ENCODE peak calls at places on chromosomes 6 and 20, in six cellular contexts. R is bronchial epithelial cell, W is upper lobe of left lung, C is sigmoid colon, A is transverse colon, E is left ventricle myocardium inferior. U is an unnamed sample. For H3K27me3, the result is how much of the 10 kb centered on the place peaks cover.

GRCh38 chr6:127391019-127391974 is 47.9 kb upstream of the ECHDC1 start:
- DNase-seq in A (no peak), C (no peak), R (peak), W (no peak), E (no peak), U (no peak)

GRCh38 chr6:3855866-3856265 is 6.7 kb downstream of the FAM50B start:
- DNase-seq in A (no peak), W (no peak), E (no peak), R (no peak), C (no peak), U (no peak)

GRCh38 chr6:159979136-159979874 is 10.4 kb downstream of the IGF2R start:
- DNase-seq in C (no peak), A (peak), E (no peak), R (peak), W (no peak), U (peak)

GRCh38 chr6:110233769-110234374 is 53.6 kb downstream of the CDC40 start:
- DNase-seq in W (no peak), E (no peak), R (no peak), A (no peak), C (no peak), U (peak)

GRCh38 chr6:4128072-4128471 is 7.3 kb downstream of the ECI2 start:
- DNase-seq in R (no peak), C (no peak), W (no peak), E (no peak), A (no peak), U (no peak)

GRCh38 chr20:42204261-42204660 is 586.1 kb upstream of the CHD6 start:
- DNase-seq in R (no peak), E (no peak), A (no peak), W (no peak), C (no peak), U (no peak)

GRCh38 chr6:4910060-4910746 is 93.6 kb downstream of the RPP40 start:
- DNase-seq in E (no peak), W (no peak), C (no peak), R (peak), A (peak), U (no peak)

GRCh38 chr20:35637266-35637665 is 21.6 kb downstream of the SPAG4 start:
- DNase-seq in C (no peak), A (no peak), E (no peak), W (no peak), R (no peak), U (no peak)

GRCh38 chr6:159751448-159751847 is 10.4 kb upstream of the ACAT2 start:
- DNase-seq in W (no peak), C (no peak), A (no peak), R (no peak), E (no peak), U (no peak)

GRCh38 chr6:170027111-170028043 is 263.5 kb downstream of the DLL1 start:
- DNase-seq in W (no peak), C (peak), R (peak), A (no peak), E (no peak), U (no peak)

GRCh38 chr6:36852481-36853147 is 13.4 kb upstream of the CPNE5 start:
- DNase-seq in A (no peak), C (no peak), W (no peak), E (no peak), R (peak), U (no peak)

GRCh38 chr6:31614075-31614619 is 887 bp upstream of the AIF1 start:
- DNase-seq in R (no peak), W (no peak), E (no peak), A (no peak), C (no peak), U (no peak)
- H3K4me3 ChIP-seq in R (no peak), W (no peak), E (no peak), A (no peak), C (no peak), U (no peak)

DNA sequence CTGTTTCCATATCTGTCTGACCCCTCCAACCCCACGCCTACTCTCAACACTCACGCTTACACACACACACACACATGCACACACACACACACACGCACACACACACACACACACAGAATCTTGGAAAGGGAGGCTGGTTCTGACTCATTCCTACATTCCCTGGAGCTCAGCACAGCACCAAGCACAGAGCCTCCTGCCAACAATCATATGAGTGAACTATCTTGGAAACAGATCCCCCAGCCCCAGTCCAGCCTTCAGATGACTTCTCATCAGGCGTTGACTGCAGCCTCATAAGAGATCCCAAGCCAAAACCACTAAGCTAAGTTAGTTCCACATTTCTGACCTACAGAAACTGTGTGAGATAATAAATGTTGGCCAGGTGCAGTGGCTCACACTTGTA is 14.1 kb upstream of the HCK start:
- DNase-seq in C (no peak), A (no peak), R (peak), W (no peak), E (no peak), U (no peak)
- H3K27me3 ChIP-seq in C (under half), A (under half), R (under half), W (under half), E (under half), U (under half)

GRCh38 chr6:105791569-105792318 is 294.4 kb upstream of the PRDM1 start:
- DNase-seq in W (no peak), R (no peak), C (no peak), A (no peak), E (no peak), U (peak)

GRCh38 chr6:105789935-105790334 is 296.2 kb upstream of the PRDM1 start:
- DNase-seq in E (no peak), W (no peak), C (no peak), R (no peak), A (no peak), U (no peak)

GRCh38 chr6:105793132-105793531 is 293.0 kb upstream of the PRDM1 start:
- DNase-seq in R (no peak), A (peak), E (no peak), C (no peak), W (no peak), U (no peak)

GRCh38 chr6:105787747-105788146 is 298.4 kb upstream of the PRDM1 start:
- DNase-seq in E (no peak), R (no peak), A (no peak), W (no peak), C (no peak), U (no peak)

GRCh38 chr6:105790635-105791034 is 295.5 kb upstream of the PRDM1 start:
- DNase-seq in C (no peak), E (no peak), R (no peak), A (no peak), W (no peak), U (no peak)
- TF ChIP-seq CTCF in C (no peak), E (no peak), R (peak), A (no peak), W (no peak), U (no peak)

GRCh38 chr6:129672345-129672691 is 37.7 kb downstream of the ARHGAP18 start:
- DNase-seq in W (no peak), A (no peak), R (no peak), E (no peak), C (no peak), U (no peak)

GRCh38 chr6:129673758-129674157 is 36.2 kb downstream of the ARHGAP18 start:
- DNase-seq in A (no peak), E (no peak), W (no peak), R (no peak), C (no peak), U (no peak)

GRCh38 chr6:129670634-129671033 is 39.3 kb downstream of the ARHGAP18 start:
- DNase-seq in R (no peak), A (no peak), W (no peak), C (no peak), E (no peak), U (no peak)

GRCh38 chr6:129672883-129673631 is 36.9 kb downstream of the ARHGAP18 start:
- DNase-seq in A (no peak), C (no peak), R (peak), E (no peak), W (no peak), U (peak)

DNA sequence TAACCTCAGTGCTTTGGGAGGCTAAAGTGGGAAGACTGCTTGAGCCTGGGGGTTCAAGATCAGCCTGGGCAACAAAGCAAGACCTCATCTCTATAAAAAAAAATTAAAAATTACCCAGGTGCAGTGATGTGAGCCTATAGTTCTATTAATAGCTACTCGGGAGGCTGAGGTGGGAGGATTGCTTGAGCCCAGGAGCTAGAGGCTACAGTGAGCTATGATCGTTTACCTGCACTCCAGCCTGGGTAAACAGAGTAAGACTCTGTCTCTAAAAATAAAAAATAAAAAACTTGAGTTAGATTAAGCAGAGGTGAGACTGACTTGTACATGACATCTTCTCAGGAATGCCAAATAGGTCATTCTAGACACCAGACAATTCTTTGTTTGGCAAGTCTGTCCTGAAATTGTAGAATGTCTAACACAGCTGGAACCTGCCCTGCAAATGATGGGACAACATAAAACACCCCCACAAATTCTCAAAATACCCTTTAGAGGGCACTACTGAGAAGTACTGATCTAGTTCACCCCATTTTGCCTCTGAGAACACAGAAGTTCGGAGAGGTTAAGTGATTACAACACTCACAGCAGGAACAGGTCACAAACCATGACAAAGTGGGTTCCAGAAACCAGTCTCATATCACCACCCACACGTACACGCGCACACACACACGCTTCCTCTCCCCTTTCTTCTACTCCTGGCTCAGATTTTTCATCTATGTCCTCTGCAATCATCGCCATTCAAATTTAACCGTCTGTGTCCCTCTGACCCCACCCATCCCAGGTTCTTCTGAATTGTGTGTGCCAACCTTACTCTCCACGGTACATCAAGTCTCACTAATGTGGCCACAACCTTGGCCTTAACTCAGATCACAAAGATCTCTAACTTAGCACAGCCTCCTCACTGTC is 38.3 kb downstream of the ARHGAP18 start:
- DNase-seq in W (no peak), E (no peak), R (no peak), A (peak), C (no peak), U (peak)
- H3K4me3 ChIP-seq in W (no peak), E (no peak), R (no peak), A (no peak), C (no peak), U (peak)

GRCh38 chr20:32029561-32029960 is 19.3 kb downstream of the CCM2L start:
- DNase-seq in E (no peak), A (no peak), W (peak), C (no peak), R (no peak), U (no peak)

GRCh38 chr20:32021091-32021490 is 10.9 kb downstream of the CCM2L start:
- DNase-seq in C (no peak), W (no peak), E (no peak), R (no peak), A (no peak), U (no peak)

GRCh38 chr20:32028647-32029372 is 18.6 kb downstream of the CCM2L start:
- DNase-seq in E (no peak), C (no peak), W (no peak), R (no peak), A (no peak), U (no peak)

GRCh38 chr20:32027653-32028052 is 17.4 kb downstream of the CCM2L start:
- DNase-seq in C (no peak), W (no peak), R (no peak), A (no peak), E (no peak), U (no peak)

GRCh38 chr20:32024683-32025295 is 14.6 kb downstream of the CCM2L start:
- DNase-seq in A (no peak), W (no peak), C (no peak), E (no peak), R (no peak), U (no peak)
- H3K27me3 ChIP-seq in A (half or more), W (under half), C (under half), E (half or more), R (under half), U (under half)

GRCh38 chr6:165665384-165665672 is 2.3 kb upstream of the PDE10A start:
- DNase-seq in C (no peak), W (no peak), R (no peak), A (no peak), E (no peak), U (no peak)

GRCh38 chr6:165664553-165665383 is 1.7 kb upstream of the PDE10A start:
- DNase-seq in C (no peak), W (no peak), R (no peak), A (no peak), E (no peak), U (no peak)

GRCh38 chr6:165662671-165663282 is at the start of gene PDE10A:
- DNase-seq in E (peak), A (no peak), W (peak), C (peak), R (no peak), U (no peak)

GRCh38 chr6:165663283-165663735 is 268 bp upstream of the PDE10A start:
- DNase-seq in A (no peak), W (peak), R (no peak), C (peak), E (peak), U (no peak)

GRCh38 chr6:165663736-165664552 is 903 bp upstream of the PDE10A start:
- DNase-seq in E (peak), A (no peak), R (peak), W (peak), C (no peak), U (no peak)
- TF ChIP-seq CTCF in E (no peak), A (no peak), R (no peak), W (no peak), C (no peak), U (no peak)

DNA sequence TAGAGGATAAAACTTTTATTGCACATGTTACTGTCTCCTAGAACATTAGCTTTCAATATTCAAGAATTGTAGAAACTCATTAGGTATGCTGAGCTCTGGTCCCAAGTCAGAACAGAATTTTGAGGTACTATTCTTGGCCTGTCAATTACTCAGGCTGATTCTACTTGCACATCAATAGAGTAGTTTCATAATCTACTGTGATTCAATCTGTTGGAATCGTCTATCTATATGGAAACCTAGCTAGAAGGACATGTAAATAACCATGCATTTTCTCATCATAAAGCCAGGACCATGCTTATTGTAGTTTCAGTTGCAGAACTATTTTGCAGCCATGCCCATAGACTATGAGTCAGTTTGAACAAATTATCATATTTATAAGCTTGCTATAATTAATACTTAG is 41.6 kb downstream of the FLRT3 start:
- DNase-seq in A (no peak), E (no peak), R (peak), W (no peak), C (no peak), U (no peak)
- H3K4me3 ChIP-seq in A (no peak), E (no peak), R (no peak), W (no peak), C (no peak), U (no peak)

GRCh38 chr20:34412453-34412852 is 49.4 kb downstream of the ITCH start:
- DNase-seq in W (no peak), R (no peak), C (no peak), A (no peak), E (no peak), U (no peak)
- H3K27me3 ChIP-seq in W (under half), R (under half), C (under half), A (under half), E (under half), U (under half)

U was measured in GM06990.